ENCODE peak calls at places on chromosome 6, in seven cellular contexts. M is left kidney, T is T-helper 9 cell, F is germinal center, D is ELR, S is stomach, H is osteocyte. Z is an unnamed sample.

GRCh38 chr6:63391203-63391970 is 71.6 kb upstream of the LGSN start:
- DNase-seq in M (no peak), T (no peak), F (no peak), D (no peak), S (no peak), H (no peak), Z (no peak)

GRCh38 chr6:111852704-111853103 is 20.5 kb downstream of the FYN start:
- DNase-seq in M (no peak), T (no peak), F (no peak), D (no peak), S (no peak), H (no peak), Z (no peak)

GRCh38 chr6:84466521-84466920 is 239.1 kb upstream of the CEP162 start:
- DNase-seq in M (no peak), T (no peak), F (no peak), D (peak), S (no peak), H (no peak), Z (no peak)

GRCh38 chr6:38146021-38146657 is 326.6 kb downstream of the ZFAND3 start:
- DNase-seq in M (no peak), T (no peak), F (no peak), D (no peak), S (no peak), H (peak), Z (no peak)

GRCh38 chr6:168037856-168038255 is 40.4 kb downstream of the KIF25 start:
- DNase-seq in M (no peak), T (no peak), F (no peak), D (no peak), S (no peak), H (no peak), Z (no peak)

GRCh38 chr6:1524040-1524480 is 85.7 kb upstream of the FOXC1 start:
- DNase-seq in M (peak), T (peak), F (peak), D (peak), S (peak), H (peak), Z (peak)

GRCh38 chr6:55212147-55212546 is 37.8 kb downstream of the HCRTR2 start:
- DNase-seq in M (no peak), T (no peak), F (no peak), D (peak), S (no peak), H (no peak), Z (no peak)

GRCh38 chr6:53250137-53250760 is 98.5 kb downstream of the ELOVL5 start:
- DNase-seq in M (no peak), T (no peak), F (no peak), D (peak), S (no peak), H (no peak), Z (no peak)

GRCh38 chr6:149158076-149158475 is 159.4 kb upstream of the TAB2 start:
- DNase-seq in M (no peak), T (no peak), F (no peak), D (no peak), S (no peak), H (no peak), Z (no peak)

GRCh38 chr6:54907316-54907715 is 60.7 kb downstream of the FAM83B start:
- DNase-seq in M (no peak), T (no peak), F (no peak), D (peak), S (no peak), H (no peak), Z (no peak)

GRCh38 chr6:138196142-138196738 is 22.1 kb downstream of the PBOV1 start:
- DNase-seq in M (no peak), T (no peak), F (no peak), D (no peak), S (no peak), H (no peak), Z (no peak)

GRCh38 chr6:64955435-64955848 is 751.6 kb downstream of the EYS start:
- DNase-seq in M (no peak), T (no peak), F (no peak), D (no peak), S (no peak), H (no peak), Z (no peak)

GRCh38 chr6:151056230-151056907 is 183.4 kb upstream of the AKAP12 start:
- DNase-seq in M (peak), T (no peak), F (no peak), D (no peak), S (no peak), H (no peak), Z (no peak)

GRCh38 chr6:111503194-111503593 is 20.2 kb upstream of the REV3L start:
- DNase-seq in M (peak), T (no peak), F (no peak), D (peak), S (no peak), H (no peak), Z (no peak)

GRCh38 chr6:165728196-165728595 is 65.2 kb upstream of the PDE10A start:
- DNase-seq in M (no peak), T (no peak), F (no peak), D (no peak), S (no peak), H (no peak), Z (no peak)

GRCh38 chr6:47438481-47439347 is 38.9 kb upstream of the CD2AP start:
- DNase-seq in M (no peak), T (no peak), F (peak), D (no peak), S (no peak), H (no peak), Z (no peak)

GRCh38 chr6:163415176-163415619 is 680 bp downstream of the QKI start:
- DNase-seq in M (peak), T (peak), F (no peak), D (peak), S (no peak), H (no peak), Z (no peak)

GRCh38 chr6:31070711-31071197 is 41.6 kb downstream of the C6orf15 start:
- DNase-seq in M (peak), T (no peak), F (no peak), D (peak), S (peak), H (no peak), Z (peak)

GRCh38 chr6:100116409-100117194 is 122.6 kb upstream of the MCHR2 start:
- DNase-seq in M (peak), T (no peak), F (peak), D (peak), S (no peak), H (no peak), Z (no peak)

GRCh38 chr6:123434186-123434585 is 202.6 kb downstream of the TRDN start:
- DNase-seq in M (no peak), T (no peak), F (no peak), D (no peak), S (no peak), H (no peak), Z (no peak)

GRCh38 chr6:83558975-83559374 is 46.6 kb downstream of the PRSS35 start:
- DNase-seq in M (no peak), T (no peak), F (no peak), D (no peak), S (no peak), H (no peak), Z (no peak)

GRCh38 chr6:26520088-26520839 is 17.9 kb upstream of the HMGN4 start:
- DNase-seq in M (peak), T (no peak), F (no peak), D (no peak), S (no peak), H (no peak), Z (peak)

GRCh38 chr6:170268216-170269129 is 22.4 kb downstream of the DLL1 start:
- DNase-seq in M (no peak), T (no peak), F (no peak), D (no peak), S (no peak), H (no peak), Z (no peak)

GRCh38 chr6:31354248-31354647 is 2.7 kb downstream of the HLA-B start:
- DNase-seq in M (no peak), T (peak), F (no peak), D (no peak), S (no peak), H (no peak), Z (no peak)

GRCh38 chr6:40973304-40973703 is 65.7 kb downstream of the UNC5CL start:
- DNase-seq in M (no peak), T (no peak), F (no peak), D (no peak), S (no peak), H (no peak), Z (no peak)

GRCh38 chr6:90818163-90818562 is 231.3 kb upstream of the MAP3K7 start:
- DNase-seq in M (peak), T (no peak), F (no peak), D (no peak), S (no peak), H (no peak), Z (no peak)

GRCh38 chr6:138264372-138264880 is 46.1 kb upstream of the PBOV1 start:
- DNase-seq in M (no peak), T (no peak), F (no peak), D (no peak), S (no peak), H (no peak), Z (no peak)

GRCh38 chr6:74137910-74138309 is 441.9 kb downstream of the CD109 start:
- DNase-seq in M (peak), T (no peak), F (no peak), D (peak), S (no peak), H (no peak), Z (no peak)

GRCh38 chr6:144423167-144423566 is 138.0 kb downstream of the UTRN start:
- DNase-seq in M (peak), T (no peak), F (no peak), D (no peak), S (no peak), H (no peak), Z (no peak)

GRCh38 chr6:169188051-169188863 is 65.4 kb downstream of the THBS2 start:
- DNase-seq in M (no peak), T (no peak), F (no peak), D (peak), S (no peak), H (peak), Z (no peak)

GRCh38 chr6:4441981-4442434 is 306.6 kb upstream of the ECI2 start:
- DNase-seq in M (no peak), T (no peak), F (no peak), D (peak), S (no peak), H (no peak), Z (no peak)